ENCODE peak calls at places on chromosomes 12 and 14, in eight cellular contexts. C is activated B cell treated with CpG ODN at 0.5 μM for 24 hours, U is nephron progenitor cell, I is foreskin fibroblast, D is dorsolateral prefrontal cortex, S is GM10248, J is OCI-LY7, O is heart left ventricle. A is an unnamed sample.

GRCh38 chr14:72699852-72700257 is 194.0 kb downstream of the DPF3 start:
- DNase-seq in C (no peak), U (no peak), I (peak; percentile 94), D (no peak), S (no peak), J (no peak), O (no peak), A (peak; percentile 31)

GRCh38 chr12:100668939-100669536 is 95.6 kb downstream of the GAS2L3 start:
- DNase-seq in C (peak; percentile 30), U (peak; percentile 87), I (peak; percentile 77), D (peak; percentile 65), S (peak; percentile 73), J (peak; percentile 55), O (peak; percentile 45), A (no peak)

GRCh38 chr12:80509781-80510556 is 65.9 kb downstream of the PTPRQ start:
- DNase-seq in C (no peak), U (no peak), I (peak; percentile 82), D (no peak), S (no peak), J (no peak), O (no peak), A (no peak)

GRCh38 chr12:132577191-132577920 is 33.0 kb downstream of the LRCOL1 start:
- DNase-seq in C (no peak), U (no peak), I (no peak), D (no peak), S (no peak), J (no peak), O (no peak), A (no peak)

GRCh38 chr12:51320311-51320694 is 3.7 kb downstream of the BIN2 start:
- DNase-seq in C (no peak), U (no peak), I (peak; percentile 29), D (no peak), S (no peak), J (no peak), O (no peak), A (no peak)

GRCh38 chr12:111445311-111446043 is 39.8 kb downstream of the SH2B3 start:
- DNase-seq in C (no peak), U (no peak), I (no peak), D (peak; percentile 23), S (no peak), J (no peak), O (peak; percentile 39), A (no peak)

GRCh38 chr14:61145903-61146411 is 135.2 kb downstream of the TMEM30B start:
- DNase-seq in C (no peak), U (no peak), I (peak; percentile 92), D (no peak), S (no peak), J (no peak), O (no peak), A (no peak)

GRCh38 chr12:88299567-88300101 is 157.5 kb downstream of the TMTC3 start:
- DNase-seq in C (no peak), U (no peak), I (peak; percentile 98), D (no peak), S (peak; percentile 37), J (no peak), O (peak; percentile 24), A (no peak)

GRCh38 chr14:71686677-71687076 is 245.6 kb upstream of the RGS6 start:
- DNase-seq in C (no peak), U (no peak), I (peak; percentile 41), D (no peak), S (no peak), J (no peak), O (no peak), A (no peak)

GRCh38 chr12:96034631-96035282 is 630 bp downstream of the LTA4H start:
- DNase-seq in C (no peak), U (peak; percentile 50), I (peak; percentile 57), D (peak; percentile 30), S (no peak), J (peak; percentile 32), O (peak; percentile 34), A (no peak)

GRCh38 chr12:59834659-59835474 is 239.0 kb downstream of the SLC16A7 start:
- DNase-seq in C (no peak), U (peak; percentile 2), I (peak; percentile 67), D (no peak), S (peak; percentile 10), J (peak; percentile 38), O (no peak), A (no peak)

GRCh38 chr12:49368240-49368600 is 958 bp downstream of the SPATS2 start:
- DNase-seq in C (no peak), U (no peak), I (no peak), D (no peak), S (no peak), J (peak; percentile 25), O (no peak), A (no peak)

GRCh38 chr14:51574009-51574408 is 77.7 kb upstream of the FRMD6 start:
- DNase-seq in C (no peak), U (no peak), I (peak; percentile 24), D (no peak), S (no peak), J (no peak), O (no peak), A (no peak)

GRCh38 chr14:67695394-67695949 is at the start of gene RDH11:
- DNase-seq in C (peak; percentile 59), U (peak; percentile 82), I (peak; percentile 96), D (peak; percentile 93), S (peak; percentile 88), J (peak; percentile 89), O (peak; percentile 90), A (peak; percentile 77)

GRCh38 chr12:65765436-65765813 is 58.9 kb upstream of the HMGA2 start:
- DNase-seq in C (no peak), U (no peak), I (peak; percentile 75), D (no peak), S (no peak), J (no peak), O (no peak), A (no peak)

GRCh38 chr12:49705479-49706267 is 1.5 kb downstream of the FMNL3 start:
- DNase-seq in C (peak; percentile 41), U (no peak), I (peak; percentile 72), D (no peak), S (peak; percentile 57), J (peak; percentile 37), O (peak; percentile 68), A (no peak)

GRCh38 chr12:131527736-131528135 is 183.2 kb upstream of the SFSWAP start:
- DNase-seq in C (no peak), U (no peak), I (no peak), D (no peak), S (no peak), J (no peak), O (no peak), A (no peak)

GRCh38 chr14:62759796-62760195 is 285.5 kb downstream of the KCNH5 start:
- DNase-seq in C (no peak), U (no peak), I (no peak), D (no peak), S (no peak), J (no peak), O (no peak), A (no peak)
- TF ChIP-seq CTCF in C (no peak), U (no peak), I (no peak), D (no peak), S (no peak), J (no peak), O (no peak), A (no peak)

DNA sequence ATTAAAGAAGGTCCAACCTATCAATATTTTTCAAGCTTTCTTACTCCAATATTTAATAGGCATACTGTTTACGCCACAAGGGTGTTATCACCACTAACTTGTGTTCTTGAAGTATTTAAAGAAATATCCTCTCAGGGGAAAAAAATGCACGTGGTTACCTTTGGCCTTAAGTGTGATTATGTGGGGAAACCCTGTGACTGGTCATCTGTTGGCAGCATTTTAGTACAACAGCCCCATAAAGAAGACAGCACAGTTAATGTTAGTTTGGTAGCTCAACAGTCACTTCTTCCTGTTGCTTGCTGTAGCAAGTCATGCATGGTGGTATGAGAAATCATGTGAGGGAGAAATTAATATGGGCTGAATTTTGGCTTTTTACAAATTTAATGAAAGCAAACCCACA is 1021.5 kb upstream of the TMEM132C start:
- DNase-seq in C (no peak), U (no peak), I (peak; percentile 86), D (no peak), S (no peak), J (no peak), O (no peak), A (no peak)
- TF ChIP-seq CTCF in C (no peak), U (no peak), I (no peak), D (no peak), S (no peak), J (no peak), O (no peak), A (no peak)

DNA sequence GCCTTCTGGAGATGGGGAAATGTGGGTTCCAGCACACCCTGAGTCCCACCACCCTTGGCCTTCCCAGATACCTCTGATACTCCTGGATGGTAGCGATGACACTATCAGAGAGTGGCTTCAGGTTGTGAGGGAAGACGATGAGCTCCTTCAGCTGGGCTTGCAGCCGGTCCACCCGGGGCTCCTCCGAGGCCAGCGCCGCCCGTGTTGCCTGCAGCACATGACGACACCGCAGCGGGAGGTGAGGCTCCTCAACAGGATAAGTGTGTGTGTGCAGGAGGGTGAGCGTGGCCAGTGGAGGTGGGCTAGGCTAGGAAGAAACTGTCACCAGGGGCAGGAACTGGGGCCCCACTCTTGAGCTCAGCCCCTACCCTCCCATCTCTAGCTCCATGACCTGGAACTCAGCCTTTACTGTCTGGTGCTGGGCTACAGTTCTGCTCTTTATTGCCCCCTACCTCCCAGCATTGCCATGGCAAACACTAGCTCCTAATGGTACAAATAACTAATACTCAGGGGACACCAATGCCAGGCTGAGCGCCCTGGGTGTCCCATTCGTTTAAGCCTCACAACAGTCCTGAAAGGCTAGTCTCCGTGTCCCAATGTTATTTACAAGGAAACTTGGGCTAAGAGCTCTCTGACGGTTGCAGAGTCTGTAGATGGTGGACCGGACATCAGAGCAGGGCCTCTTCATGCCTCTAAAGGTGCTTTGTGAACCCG is 64.1 kb downstream of the SYNE3 start:
- DNase-seq in C (no peak), U (no peak), I (peak; percentile 29), D (no peak), S (no peak), J (peak; percentile 61), O (no peak), A (no peak)
- TF ChIP-seq CTCF in C (no peak), U (peak; percentile 35), I (peak; percentile 45), D (peak; percentile 31), S (peak; percentile 32), J (peak; percentile 79), O (no peak), A (no peak)

GRCh38 chr14:76947078-76947837 is 81.2 kb downstream of the IRF2BPL start:
- DNase-seq in C (peak; percentile 69), U (peak; percentile 87), I (peak; percentile 94), D (peak; percentile 95), S (peak; percentile 87), J (peak; percentile 80), O (peak; percentile 93), A (peak; percentile 87)
- TF ChIP-seq CTCF in C (no peak), U (peak; percentile 31), I (peak; percentile 35), D (peak; percentile 67), S (peak; percentile 63), J (peak; percentile 62), O (peak; percentile 66), A (peak; percentile 75)

DNA sequence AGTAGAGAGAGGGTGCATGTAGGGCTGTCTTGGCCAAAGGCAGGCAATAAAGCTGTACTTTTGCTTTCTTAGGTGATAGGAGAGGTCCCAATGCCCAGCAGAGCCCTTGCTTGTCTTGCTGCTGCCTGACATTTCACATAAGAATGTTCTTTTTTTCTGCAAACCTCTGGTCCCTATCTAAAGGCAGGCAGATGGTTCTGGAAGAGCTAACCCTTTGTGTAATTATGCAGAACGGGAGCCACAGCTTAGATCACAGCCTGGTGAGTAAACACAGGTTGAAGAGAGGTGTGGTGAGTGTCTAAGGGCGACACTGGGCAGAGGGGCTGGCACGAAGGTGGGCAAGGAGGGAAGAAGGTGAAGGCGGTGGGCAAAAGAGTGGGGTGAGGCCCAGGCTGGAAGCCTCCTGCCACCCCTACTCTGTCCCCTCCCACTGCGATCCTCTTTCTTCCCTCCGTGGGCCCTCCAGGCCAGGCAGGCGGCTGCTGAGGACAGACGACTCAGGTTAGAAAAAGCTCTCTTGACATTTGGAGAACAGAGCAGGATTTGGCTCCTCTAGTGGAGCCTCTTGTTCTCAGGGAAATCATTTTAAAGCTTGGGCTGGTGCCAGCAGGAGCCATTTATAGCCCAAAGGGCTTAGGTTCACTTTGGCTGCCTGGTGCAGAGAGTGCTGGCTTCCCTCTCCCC is 42.8 kb downstream of the PRMT8 start:
- DNase-seq in C (no peak), U (no peak), I (peak; percentile 71), D (no peak), S (no peak), J (no peak), O (peak; percentile 77), A (peak; percentile 45)
- TF ChIP-seq CTCF in C (no peak), U (no peak), I (no peak), D (no peak), S (no peak), J (no peak), O (no peak), A (no peak)

A was measured in gastrocnemius medialis.